ENCODE peak calls at places on chromosomes 5 and 9, in ten cellular contexts. F is ovary, L is brain microvascular endothelial cell, B is fibroblast of lung, X is OCI-LY7, Y is PC-9, C is lower lobe of right lung, V is esophagus squamous epithelium, H is AG09309, I is psoas muscle. G is an unnamed sample.

GRCh38 chr5:18745591-18745987 is 1111.3 kb downstream of the TAF11L14 start:
- DNase-seq in F (no peak), L (no peak), B (no peak), X (peak; percentile 28), Y (no peak), C (no peak), V (no peak), H (no peak), I (no peak), G (no peak)

GRCh38 chr9:840343-840742 is 1.2 kb upstream of the DMRT1 start:
- DNase-seq in F (no peak), L (no peak), B (no peak), X (peak; percentile 13), Y (no peak), C (no peak), V (no peak), H (no peak), I (no peak), G (no peak)

GRCh38 chr9:22165144-22165543 is 156.0 kb upstream of the CDKN2B start:
- DNase-seq in F (no peak), L (no peak), B (no peak), X (no peak), Y (no peak), C (no peak), V (no peak), H (no peak), I (no peak), G (no peak)

GRCh38 chr5:139061274-139061673 is 136.9 kb downstream of the SIL1 start:
- DNase-seq in F (peak; percentile 50), L (peak; percentile 75), B (peak; percentile 42), X (no peak), Y (no peak), C (peak; percentile 62), V (no peak), H (peak; percentile 66), I (peak; percentile 72), G (peak; percentile 12)

GRCh38 chr5:113663879-113664278 is 150.4 kb downstream of the YTHDC2 start:
- DNase-seq in F (no peak), L (peak; percentile 27), B (peak; percentile 11), X (peak; percentile 37), Y (no peak), C (peak; percentile 53), V (no peak), H (no peak), I (peak; percentile 59), G (no peak)

GRCh38 chr9:117284414-117284813 is 130.4 kb downstream of the ASTN2 start:
- DNase-seq in F (no peak), L (no peak), B (no peak), X (no peak), Y (no peak), C (no peak), V (no peak), H (no peak), I (no peak), G (no peak)

GRCh38 chr9:99559776-99560175 is 261.9 kb upstream of the NR4A3 start:
- DNase-seq in F (no peak), L (no peak), B (no peak), X (no peak), Y (no peak), C (no peak), V (no peak), H (no peak), I (no peak), G (no peak)

GRCh38 chr9:129309906-129310305 is 131.8 kb upstream of the IER5L start:
- DNase-seq in F (peak; percentile 7), L (no peak), B (no peak), X (no peak), Y (no peak), C (peak; percentile 20), V (no peak), H (no peak), I (peak; percentile 15), G (peak; percentile 11)

GRCh38 chr9:69671904-69672827 is at the start of gene APBA1:
- DNase-seq in F (peak; percentile 80), L (peak; percentile 10), B (peak; percentile 55), X (no peak), Y (no peak), C (peak; percentile 73), V (no peak), H (no peak), I (peak; percentile 77), G (peak; percentile 79)

GRCh38 chr5:565782-566445 is 41.7 kb upstream of the SLC9A3 start:
- DNase-seq in F (no peak), L (no peak), B (peak; percentile 28), X (no peak), Y (no peak), C (no peak), V (no peak), H (no peak), I (no peak), G (no peak)

GRCh38 chr9:127838375-127839078 is 15.9 kb downstream of the ENG start:
- DNase-seq in F (peak; percentile 84), L (peak; percentile 82), B (peak; percentile 96), X (no peak), Y (peak; percentile 78), C (peak; percentile 82), V (peak; percentile 42), H (peak; percentile 82), I (peak; percentile 85), G (no peak)

GRCh38 chr5:95191330-95191729 is 93.6 kb downstream of the MCTP1 start:
- DNase-seq in F (no peak), L (no peak), B (no peak), X (no peak), Y (no peak), C (no peak), V (no peak), H (no peak), I (no peak), G (no peak)

DNA sequence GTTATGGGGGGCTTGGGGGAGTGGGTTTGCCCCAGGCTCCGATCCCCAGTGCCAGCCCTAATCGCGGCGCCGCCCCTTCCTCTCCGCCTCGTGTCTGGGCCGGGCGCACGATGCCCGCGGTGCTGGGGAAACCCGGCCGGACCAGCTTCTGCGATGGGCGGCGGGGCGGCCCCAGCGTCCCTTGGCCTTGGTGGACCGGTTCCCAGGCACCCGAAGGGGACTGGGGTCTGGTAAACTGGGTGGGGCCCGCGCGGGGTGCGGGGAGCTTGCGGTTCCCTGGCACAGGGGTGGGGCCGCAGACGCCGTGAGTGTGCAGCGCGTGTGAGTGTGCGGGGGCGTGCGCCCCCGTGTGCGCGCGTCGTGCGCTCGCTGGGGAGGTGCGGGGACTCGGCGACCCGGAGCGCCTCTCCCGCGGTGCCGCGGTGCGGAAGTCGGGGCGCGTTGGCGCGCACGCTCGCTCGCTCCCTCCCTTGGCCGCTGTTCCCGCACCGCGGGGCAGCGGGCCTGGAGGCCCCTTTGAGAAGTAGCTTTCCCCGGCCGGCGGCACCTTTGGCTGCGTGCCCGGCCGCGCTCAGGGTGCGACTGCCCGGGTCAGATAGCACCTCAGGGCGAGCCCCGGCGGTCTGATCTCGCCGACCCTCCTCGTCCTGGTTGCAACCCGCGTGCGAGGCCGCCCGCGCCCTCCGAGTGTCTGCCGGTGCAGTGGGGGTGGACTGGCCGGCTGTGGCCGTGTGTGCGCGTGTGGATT is 568 bp downstream of the MACIR start:
- DNase-seq in F (peak; percentile 41), L (peak; percentile 13), B (peak; percentile 17), X (peak; percentile 72), Y (peak; percentile 41), C (peak; percentile 78), V (no peak), H (no peak), I (peak; percentile 78), G (peak; percentile 57)
- TF ChIP-seq CTCF in F (no peak), L (no peak), B (no peak), X (no peak), Y (no peak), C (no peak), V (no peak), H (no peak), I (no peak), G (no peak)

GRCh38 chr9:35726876-35727438 is 5.0 kb downstream of the TLN1 start:
- DNase-seq in F (no peak), L (peak; percentile 40), B (peak; percentile 54), X (peak; percentile 72), Y (no peak), C (peak; percentile 68), V (no peak), H (peak; percentile 29), I (no peak), G (peak; percentile 46)
- H3K4me3 ChIP-seq in F (peak overlapping the region; percentile 22), L (peak overlapping the region; percentile 96), B (peak overlapping the region; percentile 99), X (peak overlapping the region; percentile 89), Y (no peak overlapping the region), C (peak overlapping the region; percentile 84), V (no peak overlapping the region), H (peak overlapping the region; percentile 4), I (peak overlapping the region; percentile 82), G (no peak overlapping the region)

DNA sequence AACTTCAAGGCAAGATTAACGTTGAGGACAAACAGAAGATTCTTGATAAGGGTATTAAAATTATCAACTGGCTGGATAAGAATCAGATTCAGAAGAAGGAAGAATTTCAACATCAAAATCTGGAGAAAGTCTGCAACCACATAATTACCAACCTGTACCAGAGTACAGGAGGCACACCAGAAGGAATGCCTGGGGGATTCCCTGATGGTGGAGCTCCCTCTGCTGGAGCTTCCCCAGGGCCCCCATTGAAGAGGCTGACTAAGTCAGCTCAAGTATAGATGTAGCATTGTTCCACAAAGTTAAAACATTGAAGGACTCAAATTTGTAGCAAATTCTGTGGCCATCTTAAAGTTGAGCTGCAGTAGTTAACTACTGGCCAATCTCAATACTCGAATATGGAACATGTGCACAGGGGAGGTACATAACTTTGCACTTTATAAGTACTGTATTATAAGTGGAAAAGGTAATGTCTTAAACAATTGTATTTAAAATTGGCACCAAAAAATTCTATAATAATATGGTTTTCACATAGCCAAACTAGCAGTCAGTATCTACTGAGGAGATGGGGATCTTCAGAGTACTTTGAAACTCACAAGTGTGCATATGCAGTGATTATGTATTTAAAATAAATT is 237.5 kb downstream of the CHSY3 start:
- DNase-seq in F (no peak), L (peak; percentile 42), B (peak; percentile 42), X (no peak), Y (no peak), C (no peak), V (no peak), H (no peak), I (no peak), G (peak; percentile 59)
- TF ChIP-seq CTCF in F (no peak), L (peak; percentile 95), B (peak; percentile 76), X (peak; percentile 58), Y (peak; percentile 59), C (peak; percentile 58), V (peak; percentile 39), H (peak; percentile 74), I (peak; percentile 61), G (peak; percentile 53)

GRCh38 chr5:154543380-154543779 is 65.4 kb upstream of the HAND1 start:
- DNase-seq in F (no peak), L (peak; percentile 25), B (peak; percentile 10), X (no peak), Y (no peak), C (no peak), V (no peak), H (no peak), I (no peak), G (no peak)
- H3K4me3 ChIP-seq in F (no peak overlapping the region), L (no peak overlapping the region), B (no peak overlapping the region), X (no peak overlapping the region), Y (no peak overlapping the region), C (no peak overlapping the region), V (no peak overlapping the region), H (no peak overlapping the region), I (no peak overlapping the region), G (no peak overlapping the region)